ENCODE peak calls at places on chromosomes 7 and 10, in four cellular contexts. A is PC-9, L is colonic mucosa, E is fibroblast of lung. K is an unnamed sample.

GRCh38 chr7:65820287-65820950 is 52.5 kb upstream of the VKORC1L1 start:
- DNase-seq in L (no peak), A (no peak), E (no peak), K (no peak)

GRCh38 chr7:73844848-73845460 is 2.6 kb upstream of the METTL27 start:
- DNase-seq in E (peak), L (no peak), A (peak), K (no peak)

GRCh38 chr7:47948096-47948790 is at the start of gene PKD1L1:
- DNase-seq in L (no peak), E (peak), A (no peak), K (no peak)

GRCh38 chr10:15813415-15813814 is 46.9 kb downstream of the MINDY3 start:
- DNase-seq in A (no peak), E (peak), L (no peak), K (no peak)

GRCh38 chr7:139777948-139778841 is at the start of gene HIPK2:
- DNase-seq in E (peak), L (peak), A (peak), K (peak)

GRCh38 chr7:35032166-35032565 is 5.1 kb downstream of the DPY19L1 start:
- DNase-seq in L (no peak), E (no peak), A (no peak), K (no peak)

GRCh38 chr10:97726636-97727178 is 10.2 kb upstream of the ZFYVE27 start:
- DNase-seq in A (no peak), L (peak), E (peak), K (no peak)

GRCh38 chr7:131011976-131012375 is 278.0 kb upstream of the KLF14 start:
- DNase-seq in L (no peak), E (peak), A (peak), K (no peak)

GRCh38 chr7:115015619-115016018 is 93.7 kb downstream of the MDFIC start:
- DNase-seq in E (peak), A (no peak), L (no peak), K (no peak)

GRCh38 chr10:85918371-85918770 is 448.2 kb downstream of the GRID1 start:
- DNase-seq in A (no peak), L (no peak), E (no peak), K (no peak)

GRCh38 chr7:87580636-87581035 is 20.0 kb downstream of the ABCB1 start:
- DNase-seq in L (no peak), A (no peak), E (peak), K (no peak)

GRCh38 chr10:29689001-29689400 is 54.2 kb upstream of the SVIL start:
- DNase-seq in L (no peak), E (peak), A (peak), K (no peak)

GRCh38 chr10:133358162-133358919 is 522 bp upstream of the FUOM start:
- DNase-seq in E (no peak), A (no peak), L (no peak), K (no peak)

GRCh38 chr7:145511014-145511413 is 605.6 kb upstream of the CNTNAP2 start:
- DNase-seq in E (no peak), L (no peak), A (no peak), K (no peak)

DNA sequence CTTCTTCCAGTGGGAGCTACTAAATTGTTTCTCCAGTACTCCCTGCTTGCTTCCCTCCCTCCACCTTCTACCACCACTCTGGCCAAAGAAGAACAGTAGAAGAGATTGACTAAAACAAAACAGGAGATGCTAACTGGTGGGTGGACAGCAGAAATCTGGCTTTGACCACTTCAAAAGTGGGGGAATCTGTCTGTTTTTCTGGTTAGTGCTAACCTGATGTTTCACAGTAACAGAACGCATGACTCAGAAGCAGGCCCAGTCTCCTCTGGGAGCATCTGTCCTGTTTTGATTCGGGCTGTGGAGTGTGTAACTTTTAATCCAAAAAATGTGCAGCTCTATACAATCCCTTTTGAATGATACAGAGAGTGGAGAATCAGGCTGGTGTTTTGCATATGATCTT is 32.7 kb upstream of the ZNF438 start:
- DNase-seq in E (peak), L (no peak), A (no peak), K (no peak)
- H3K27ac ChIP-seq in E (peak), L (no peak), A (no peak), K (no peak)

GRCh38 chr7:556837-557555 is 37.4 kb upstream of the PDGFA start:
- DNase-seq in L (no peak), E (no peak), A (no peak), K (no peak)

GRCh38 chr7:559396-559705 is 39.7 kb upstream of the PDGFA start:
- DNase-seq in A (no peak), E (no peak), L (no peak), K (no peak)

GRCh38 chr7:556427-556826 is 36.8 kb upstream of the PDGFA start:
- DNase-seq in L (no peak), E (no peak), A (no peak), K (no peak)

GRCh38 chr7:555551-556160 is 36.0 kb upstream of the PDGFA start:
- DNase-seq in A (no peak), E (no peak), L (no peak), K (no peak)

GRCh38 chr7:557556-557877 is 37.9 kb upstream of the PDGFA start:
- DNase-seq in A (no peak), E (no peak), L (no peak), K (no peak)
- H3K27ac ChIP-seq in A (no peak), E (no peak), L (no peak), K (no peak)

GRCh38 chr7:24826662-24827020 is 69.4 kb upstream of the GSDME start:
- DNase-seq in A (no peak), E (peak), L (no peak), K (no peak)

GRCh38 chr7:24827589-24827988 is 70.3 kb upstream of the GSDME start:
- DNase-seq in A (no peak), L (no peak), E (peak), K (no peak)

GRCh38 chr7:24825931-24826661 is 68.8 kb upstream of the GSDME start:
- DNase-seq in L (peak), E (peak), A (peak), K (no peak)

GRCh38 chr7:24825315-24825917 is 68.2 kb upstream of the GSDME start:
- DNase-seq in E (peak), A (no peak), L (no peak), K (no peak)

GRCh38 chr7:24827027-24827426 is 69.8 kb upstream of the GSDME start:
- DNase-seq in L (no peak), E (no peak), A (no peak), K (no peak)
- H3K27ac ChIP-seq in L (peak), E (peak), A (peak), K (no peak)

GRCh38 chr7:37942934-37943610 is 22.6 kb downstream of the EPDR1 start:
- DNase-seq in L (peak), E (peak), A (no peak), K (no peak)
- H3K27ac ChIP-seq in L (peak), E (no peak), A (no peak), K (no peak)

GRCh38 chr10:46309511-46310142 is 22.8 kb downstream of the ANTXRL start:
- DNase-seq in A (no peak), L (no peak), E (no peak), K (no peak)

GRCh38 chr10:46307281-46308112 is 20.7 kb downstream of the ANTXRL start:
- DNase-seq in L (no peak), A (no peak), E (no peak), K (no peak)

GRCh38 chr10:46308113-46308415 is 21.3 kb downstream of the ANTXRL start:
- DNase-seq in L (no peak), E (no peak), A (no peak), K (no peak)

GRCh38 chr10:46310143-46310514 is 23.3 kb downstream of the ANTXRL start:
- DNase-seq in A (no peak), E (no peak), L (no peak), K (no peak)

DNA sequence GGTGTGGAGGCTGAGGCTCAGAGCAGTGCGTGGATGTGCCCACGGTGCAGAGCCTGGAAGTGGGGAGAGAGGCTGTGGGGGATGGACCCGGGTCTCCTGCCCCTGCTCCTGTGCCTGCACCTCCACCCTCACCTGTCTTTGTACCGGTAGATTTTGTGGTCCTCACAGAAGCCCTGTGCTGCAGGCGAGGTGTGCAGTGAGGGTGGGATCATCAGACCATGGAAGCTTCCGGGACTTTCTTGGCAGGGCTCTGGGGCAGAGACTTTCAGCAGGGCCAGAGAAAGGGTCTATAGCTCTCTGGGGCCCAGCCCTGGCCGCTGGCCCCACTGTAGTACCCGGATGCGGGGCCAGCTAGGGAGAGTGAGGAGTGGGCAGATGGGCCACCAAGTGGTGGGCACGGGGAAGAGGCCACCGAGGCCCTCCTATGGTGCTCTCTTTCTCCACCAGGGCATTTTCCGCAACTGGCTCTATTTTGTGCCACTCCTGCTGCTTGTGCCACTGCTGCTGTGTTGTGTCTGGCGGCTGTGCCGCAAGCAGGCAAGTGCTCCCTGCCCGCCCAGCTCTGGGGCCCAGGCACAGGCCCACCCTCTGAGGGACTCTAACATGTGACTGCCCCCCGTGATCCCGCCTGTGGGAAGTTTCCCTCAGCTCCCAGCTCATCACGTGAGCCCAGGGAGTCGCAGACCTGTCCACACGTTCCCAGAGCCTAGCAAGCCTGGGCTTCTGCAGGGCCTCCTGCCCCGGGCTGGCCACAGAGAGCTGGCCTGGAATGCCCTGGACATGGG is 22.1 kb downstream of the ANTXRL start:
- DNase-seq in A (no peak), L (no peak), E (no peak), K (no peak)
- H3K27ac ChIP-seq in A (no peak), L (no peak), E (no peak), K (no peak)

GRCh38 chr7:4819450-4820404 is 42.1 kb downstream of the PAPOLB start:
- DNase-seq in E (no peak), A (no peak), L (no peak), K (no peak)
- H3K27ac ChIP-seq in E (no peak), A (no peak), L (no peak), K (no peak)

GRCh38 chr7:135714534-135715009 is 13.4 kb downstream of the SLC13A4 start:
- DNase-seq in L (no peak), A (peak), E (peak), K (no peak)

GRCh38 chr7:135713836-135714470 is 14.0 kb downstream of the SLC13A4 start:
- DNase-seq in A (no peak), E (peak), L (no peak), K (no peak)

GRCh38 chr7:135712796-135713195 is 15.2 kb downstream of the SLC13A4 start:
- DNase-seq in L (no peak), E (no peak), A (no peak), K (no peak)

GRCh38 chr7:135710417-135711138 is 17.4 kb downstream of the SLC13A4 start:
- DNase-seq in A (no peak), L (no peak), E (no peak), K (no peak)

GRCh38 chr7:135712182-135712782 is 15.7 kb downstream of the SLC13A4 start:
- DNase-seq in E (no peak), A (no peak), L (no peak), K (no peak)
- H3K27ac ChIP-seq in E (no peak), A (no peak), L (no peak), K (no peak)

GRCh38 chr7:100027197-100027596 is 11.8 kb downstream of the ZKSCAN1 start:
- DNase-seq in L (no peak), A (no peak), E (no peak), K (no peak)
- H3K27ac ChIP-seq in L (no peak), A (no peak), E (no peak), K (no peak)

DNA sequence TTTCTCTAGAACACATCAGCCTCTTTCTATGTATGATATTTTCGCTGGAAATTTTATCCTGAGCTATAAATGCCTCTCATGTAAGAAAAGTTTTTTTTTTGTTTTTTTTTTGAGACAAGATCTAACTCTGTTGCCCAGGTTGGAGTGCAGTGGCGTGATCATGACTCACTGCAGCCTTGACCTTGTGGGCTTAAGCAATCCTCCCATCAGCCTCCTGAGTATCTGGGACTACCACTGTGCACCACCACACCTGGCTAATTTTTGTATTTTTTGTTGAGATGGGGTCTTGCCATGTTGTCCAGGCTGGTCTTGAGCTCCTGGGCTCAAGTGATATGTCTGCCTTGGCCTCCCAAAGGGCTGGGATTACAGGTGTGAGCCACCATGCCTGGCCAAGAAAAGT is 80.4 kb downstream of the ADK start:
- DNase-seq in E (peak), A (peak), L (no peak), K (no peak)
- H3K27ac ChIP-seq in E (no peak), A (peak), L (no peak), K (no peak)